ENCODE peak calls at places on chromosomes 11 and 22, in four cellular contexts. M, F, R and G are unnamed samples.
A peak's percentile ranks its signal among the peaks of the same experiment; 100 is the strongest.

GRCh38 chr22:29043906-29044575 is 17.6 kb downstream of the C22orf31 start:
- DNase-seq in F (no peak), R (no peak), M (no peak), G (no peak)

GRCh38 chr11:105468154-105468553 is 141.7 kb upstream of the GRIA4 start:
- DNase-seq in F (no peak), R (no peak), M (no peak), G (no peak)

GRCh38 chr11:27472398-27473016 is at the start of gene LGR4:
- DNase-seq in F (peak; percentile 93), R (peak; percentile 97), M (peak; percentile 94), G (peak; percentile 95)

GRCh38 chr11:116614306-116615210 is 158.2 kb downstream of the BUD13 start:
- DNase-seq in R (no peak), F (no peak), M (no peak), G (no peak)

GRCh38 chr11:79367844-79368243 is 73.0 kb downstream of the TENM4 start:
- DNase-seq in F (no peak), R (no peak), M (no peak), G (no peak)

GRCh38 chr11:84536456-84536855 is 1090.7 kb downstream of the DLG2 start:
- DNase-seq in F (no peak), M (no peak), R (no peak), G (no peak)

GRCh38 chr22:23149743-23150238 is 4.5 kb downstream of the RAB36 start:
- DNase-seq in R (no peak), M (no peak), F (no peak), G (no peak)

GRCh38 chr11:45110562-45110961 is 35.9 kb upstream of the PRDM11 start:
- DNase-seq in M (peak; percentile 64), F (peak; percentile 45), R (peak; percentile 63), G (no peak)

GRCh38 chr11:35136311-35136710 is 2.7 kb upstream of the CD44 start:
- DNase-seq in M (no peak), F (no peak), R (no peak), G (no peak)

GRCh38 chr11:126318642-126319373 is 14.9 kb downstream of the DCPS start:
- DNase-seq in F (no peak), M (peak; percentile 59), R (no peak), G (no peak)

GRCh38 chr22:38314140-38314991 is 2.9 kb downstream of the CSNK1E start:
- DNase-seq in F (no peak), M (no peak), R (no peak), G (no peak)

GRCh38 chr22:19723990-19724827 is 870 bp downstream of the GP1BB start:
- DNase-seq in M (no peak), F (no peak), R (no peak), G (no peak)

GRCh38 chr11:75562836-75563484 is 907 bp downstream of the SERPINH1 start:
- DNase-seq in R (peak; percentile 63), M (peak; percentile 77), F (peak; percentile 66), G (no peak)

GRCh38 chr11:129280027-129280811 is 88.1 kb upstream of the ARHGAP32 start:
- DNase-seq in M (no peak), F (no peak), R (peak; percentile 53), G (no peak)

GRCh38 chr11:47946682-47947575 is 33.4 kb upstream of the PTPRJ start:
- DNase-seq in R (peak; percentile 87), F (peak; percentile 86), M (peak; percentile 48), G (peak; percentile 27)

GRCh38 chr22:38432264-38432663 is 22.7 kb downstream of the KCNJ4 start:
- DNase-seq in R (peak; percentile 24), F (no peak), M (no peak), G (no peak)

GRCh38 chr11:1113405-1114201 is 38.9 kb downstream of the MUC2 start:
- DNase-seq in R (no peak), F (peak; percentile 53), M (no peak), G (no peak)

GRCh38 chr11:75465701-75466531 is 32.9 kb upstream of the KLHL35 start:
- DNase-seq in R (no peak), M (no peak), F (peak; percentile 36), G (no peak)

GRCh38 chr11:13135385-13136271 is 126.5 kb downstream of the RASSF10 start:
- DNase-seq in M (no peak), F (no peak), R (no peak), G (no peak)

GRCh38 chr11:875769-876301 is 33.2 kb downstream of the TSPAN4 start:
- DNase-seq in F (no peak), M (no peak), R (no peak), G (no peak)

GRCh38 chr11:113296447-113297205 is 17.8 kb upstream of the TTC12 start:
- DNase-seq in M (no peak), F (no peak), R (peak; percentile 19), G (no peak)

GRCh38 chr22:29117799-29118477 is 45.1 kb downstream of the KREMEN1 start:
- DNase-seq in R (no peak), M (no peak), F (no peak), G (no peak)

GRCh38 chr11:13183094-13183825 is 94.3 kb upstream of the BMAL1 start:
- DNase-seq in F (no peak), M (no peak), R (no peak), G (no peak)

GRCh38 chr22:42939941-42940653 is 74.9 kb downstream of the PACSIN2 start:
- DNase-seq in M (no peak), R (peak; percentile 70), F (no peak), G (peak; percentile 78)

GRCh38 chr22:38228326-38228872 is 26.6 kb downstream of the MAFF start:
- DNase-seq in R (no peak), M (no peak), F (no peak), G (no peak)

GRCh38 chr11:28107331-28107725 is 628 bp downstream of the KIF18A start:
- DNase-seq in F (no peak), M (no peak), R (no peak), G (no peak)

GRCh38 chr11:81990659-81991443 is 742.8 kb downstream of the FAM181B start:
- DNase-seq in M (no peak), R (no peak), F (no peak), G (no peak)

GRCh38 chr11:71988050-71988449 is 10.7 kb upstream of the IL18BP start:
- DNase-seq in F (no peak), M (no peak), R (no peak), G (no peak)

GRCh38 chr11:19326499-19326898 is 85.8 kb upstream of the E2F8 start:
- DNase-seq in M (no peak), F (no peak), R (no peak), G (no peak)

GRCh38 chr11:78949976-78950690 is 375.5 kb upstream of the NARS2 start:
- DNase-seq in F (no peak), R (no peak), M (no peak), G (no peak)

GRCh38 chr11:86068138-86068861 is 584 bp downstream of the PICALM start:
- DNase-seq in M (peak; percentile 39), F (no peak), R (peak; percentile 52), G (no peak)

GRCh38 chr22:26398741-26399153 is 30.3 kb upstream of the ASPHD2 start:
- DNase-seq in R (peak; percentile 79), F (peak; percentile 57), M (peak; percentile 43), G (no peak)

GRCh38 chr11:96366024-96366423 is 23.0 kb upstream of the MAML2 start:
- DNase-seq in M (no peak), R (no peak), F (no peak), G (no peak)

GRCh38 chr11:2084721-2085120 is 54.5 kb downstream of the IGF2 start:
- DNase-seq in M (no peak), R (no peak), F (peak; percentile 36), G (no peak)

GRCh38 chr11:120130176-120130980 is 7.5 kb downstream of the TRIM29 start:
- DNase-seq in M (no peak), F (no peak), R (no peak), G (peak; percentile 32)

GRCh38 chr11:58631378-58631777 is 8.9 kb downstream of the CNTF start:
- DNase-seq in R (no peak), M (no peak), F (no peak), G (no peak)
- H3K4me1 ChIP-seq in R (peaks cover 21% of the 10 kb centered on the region), M (peaks cover 11% of the 10 kb centered on the region), F (peaks cover 19% of the 10 kb centered on the region), G (peaks cover 13% of the 10 kb centered on the region)

GRCh38 chr11:70070736-70071135 is 7.4 kb upstream of the ANO1 start:
- DNase-seq in M (peak; percentile 1), R (no peak), F (no peak), G (no peak)
- H3K27me3 ChIP-seq in M (peaks cover 70% of the 10 kb centered on the region), R (peaks cover 12% of the 10 kb centered on the region), F (peaks cover 5% of the 10 kb centered on the region), G (no peaks in the 10 kb centered on the region)

DNA sequence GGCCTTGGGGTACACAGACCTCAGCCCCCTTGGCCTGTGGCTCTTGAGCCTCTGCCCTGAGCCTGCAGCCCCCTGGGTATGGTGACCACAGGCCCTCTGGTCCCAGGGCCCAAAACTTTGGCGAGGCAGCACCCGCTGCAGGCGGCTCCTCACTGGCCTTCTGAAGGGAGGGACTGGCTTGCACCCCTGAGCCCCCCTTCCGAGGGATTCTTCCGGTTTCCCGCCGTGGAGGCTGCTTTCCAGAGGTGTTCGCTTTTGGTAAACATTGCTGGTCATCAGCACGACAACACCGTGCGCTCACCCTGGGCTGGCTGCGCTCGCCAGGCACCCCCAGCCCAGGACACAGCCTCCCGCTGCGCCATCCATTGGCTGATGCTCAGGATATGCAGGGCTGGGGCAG is 42.0 kb downstream of the GRAMD4 start:
- DNase-seq in M (no peak), R (no peak), F (no peak), G (no peak)
- H3K36me3 ChIP-seq in M (peaks cover 8% of the 10 kb centered on the region), R (no peaks in the 10 kb centered on the region), F (peaks cover 50% of the 10 kb centered on the region), G (peaks cover 8% of the 10 kb centered on the region)

GRCh38 chr11:111306321-111306720 is 8.0 kb downstream of the POU2AF3 start:
- DNase-seq in M (no peak), F (no peak), R (no peak), G (no peak)
- H3K4me1 ChIP-seq in M (no peaks in the 10 kb centered on the region), F (no peaks in the 10 kb centered on the region), R (no peaks in the 10 kb centered on the region), G (peaks cover 8% of the 10 kb centered on the region)

DNA sequence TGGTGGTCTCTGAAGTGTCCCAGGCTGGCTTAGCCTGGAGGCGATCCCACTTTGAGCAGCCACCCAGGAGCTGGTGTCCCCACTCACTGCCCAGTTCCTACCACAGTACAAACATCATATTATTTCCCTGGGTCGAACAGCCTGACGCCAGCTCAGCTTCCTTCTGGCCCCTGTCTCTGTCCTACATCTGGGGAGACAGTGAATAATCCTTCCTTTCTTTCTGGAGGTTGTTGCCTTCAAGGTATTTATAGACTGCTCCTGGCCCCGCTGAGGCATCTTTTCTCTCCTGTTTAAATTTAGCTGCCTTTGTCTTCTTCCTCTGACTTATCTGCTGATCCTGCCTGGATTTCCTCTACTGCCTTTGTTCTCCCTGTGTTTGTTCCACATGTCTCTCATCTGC is 56.8 kb upstream of the LRRC55 start:
- DNase-seq in M (no peak), F (no peak), R (no peak), G (no peak)
- H3K27me3 ChIP-seq in M (no peaks in the 10 kb centered on the region), F (no peaks in the 10 kb centered on the region), R (no peaks in the 10 kb centered on the region), G (peaks cover 4% of the 10 kb centered on the region)